ENCODE peak calls at places on chromosomes 1 and 21, in seven cellular contexts. F, P, O, J, K, G and T are unnamed samples.

GRCh38 chr1:20521960-20522861 is 14.3 kb upstream of the MUL1 start:
- DNase-seq in F (peak), P (peak), O (peak), J (peak), K (peak), G (peak), T (peak)

GRCh38 chr1:6603851-6604558 is 1.3 kb upstream of the KLHL21 start:
- DNase-seq in F (peak), P (peak), O (no peak), J (peak), K (no peak), G (peak), T (no peak)

GRCh38 chr1:180376253-180376652 is 126.1 kb downstream of the ACBD6 start:
- DNase-seq in F (no peak), P (no peak), O (no peak), J (no peak), K (no peak), G (no peak), T (no peak)

GRCh38 chr1:16013220-16013907 is 4.5 kb downstream of the HSPB7 start:
- DNase-seq in F (peak), P (peak), O (no peak), J (peak), K (no peak), G (peak), T (no peak)

GRCh38 chr1:241591317-241591716 is 48.9 kb downstream of the CHML start:
- DNase-seq in F (no peak), P (no peak), O (no peak), J (no peak), K (peak), G (no peak), T (no peak)

GRCh38 chr1:63730211-63730610 is 43.6 kb upstream of the ROR1 start:
- DNase-seq in F (no peak), P (no peak), O (no peak), J (no peak), K (no peak), G (no peak), T (no peak)

GRCh38 chr1:116560704-116561490 is 9.9 kb downstream of the CD58 start:
- DNase-seq in F (no peak), P (no peak), O (no peak), J (no peak), K (no peak), G (no peak), T (no peak)

GRCh38 chr21:39251326-39251725 is 62.1 kb downstream of the BRWD1 start:
- DNase-seq in F (no peak), P (no peak), O (no peak), J (no peak), K (no peak), G (no peak), T (no peak)

GRCh38 chr1:160017592-160017991 is 14.2 kb downstream of the PIGM start:
- DNase-seq in F (no peak), P (no peak), O (no peak), J (no peak), K (no peak), G (no peak), T (no peak)

GRCh38 chr1:214261206-214262123 is 19.5 kb upstream of the SMYD2 start:
- DNase-seq in F (peak), P (peak), O (peak), J (peak), K (peak), G (peak), T (peak)
- H3K4me3 ChIP-seq in F (no peak), P (no peak), O (no peak), J (no peak), K (no peak), G (no peak), T (no peak)

DNA sequence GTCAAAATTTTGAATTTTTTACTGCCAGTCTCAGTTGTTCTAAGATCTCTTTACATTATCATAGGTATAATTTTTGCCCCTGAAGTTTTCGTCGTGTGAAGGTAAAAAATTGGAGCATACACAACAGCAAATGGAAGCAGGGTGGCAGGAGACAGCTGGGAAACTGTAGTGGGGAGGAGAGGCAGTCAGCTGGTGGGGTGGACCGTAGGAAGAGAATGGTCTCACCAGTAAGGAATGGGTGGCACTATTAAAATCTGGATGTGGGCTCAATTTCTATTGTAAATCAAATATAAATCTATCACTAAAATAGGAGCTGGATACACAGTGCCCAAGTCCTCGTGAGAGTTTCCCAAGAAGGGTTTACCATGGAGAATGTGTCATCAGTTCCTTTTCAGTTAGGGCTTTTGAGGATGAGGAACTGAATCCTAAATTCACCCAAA is 10.3 kb upstream of the IRF2BP2 start:
- DNase-seq in F (no peak), P (no peak), O (no peak), J (no peak), K (no peak), G (no peak), T (no peak)
- H3K4me3 ChIP-seq in F (no peak), P (no peak), O (no peak), J (no peak), K (no peak), G (peak), T (no peak)

DNA sequence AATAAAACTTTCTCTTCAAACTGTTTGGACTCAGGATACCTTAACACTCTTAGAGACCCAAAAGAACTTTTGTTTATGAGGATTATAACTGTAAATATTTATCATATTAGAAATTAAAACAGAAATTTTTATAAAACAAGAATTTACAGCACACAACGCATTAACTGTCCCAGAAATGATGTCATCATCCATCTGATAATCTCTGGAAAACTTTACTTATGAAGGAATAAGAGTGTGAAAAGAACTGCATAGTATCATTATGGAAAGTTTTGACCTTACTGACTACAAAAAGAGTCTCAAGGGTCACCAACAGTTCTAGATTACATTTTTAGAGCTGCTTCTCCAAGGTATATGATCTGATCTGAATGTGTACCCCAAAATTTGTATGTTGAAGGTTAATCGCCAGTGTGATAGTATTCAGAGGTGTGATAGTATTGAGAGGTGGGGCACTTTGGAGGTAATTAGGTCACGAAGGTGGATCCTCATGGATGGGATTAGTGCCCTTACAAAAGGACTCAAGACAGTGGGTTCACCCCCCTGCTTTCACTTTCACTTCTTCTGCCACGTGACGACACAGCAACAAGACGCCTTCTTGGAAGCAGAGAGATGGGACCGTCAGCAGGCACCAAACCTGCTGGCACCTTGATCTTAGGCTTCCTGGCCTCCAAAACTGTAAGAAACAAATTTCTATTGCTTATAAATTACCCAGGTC is 95.7 kb upstream of the NR5A2 start:
- DNase-seq in F (no peak), P (no peak), O (peak), J (peak), K (no peak), G (peak), T (peak)
- H3K4me3 ChIP-seq in F (no peak), P (no peak), O (no peak), J (peak), K (no peak), G (peak), T (no peak)

DNA sequence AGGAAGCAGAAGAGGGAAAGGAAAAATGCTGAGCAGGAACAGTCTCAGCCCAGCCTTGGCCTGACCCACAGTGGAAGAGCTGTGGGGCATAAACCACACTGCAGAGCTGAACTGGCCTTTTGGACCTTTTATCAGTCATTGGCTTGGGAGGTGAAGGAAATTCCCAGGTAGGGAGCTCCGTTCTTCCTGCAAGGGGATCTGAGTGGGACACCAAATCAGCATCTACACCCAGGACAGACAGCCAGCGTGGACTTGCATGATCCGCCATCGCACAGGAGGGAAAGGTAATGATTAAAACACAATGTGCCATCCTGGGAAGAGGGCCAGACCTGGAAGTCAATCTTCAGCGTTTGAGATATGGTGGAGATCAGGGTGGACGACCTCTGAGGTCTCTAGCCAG is 1.2 kb upstream of the MTFR1L start:
- DNase-seq in F (no peak), P (no peak), O (no peak), J (no peak), K (no peak), G (peak), T (no peak)
- H3K4me3 ChIP-seq in F (no peak), P (no peak), O (no peak), J (no peak), K (peak), G (peak), T (no peak)

GRCh38 chr1:147504801-147505303 is 36.4 kb upstream of the BCL9 start:
- DNase-seq in F (peak), P (peak), O (no peak), J (no peak), K (no peak), G (no peak), T (no peak)
- H3K4me3 ChIP-seq in F (peak), P (no peak), O (no peak), J (no peak), K (no peak), G (no peak), T (no peak)